ENCODE peak calls at places on chromosome 1, in seven cellular contexts. L is aorta; X is fibroblast of lung; C is CD8-positive, alpha-beta memory T cell; T is body of pancreas; O is right lobe of liver; Y is naive thymus-derived CD4-positive, alpha-beta T cell. P is an unnamed sample.

GRCh38 chr1:17759114-17759513 is 4.0 kb downstream of the ACTL8 start:
- DNase-seq in L (no peak), X (no peak), C (no peak), T (no peak), O (no peak), Y (no peak), P (no peak)

GRCh38 chr1:22216210-22216883 is 73.5 kb upstream of the WNT4 start:
- DNase-seq in L (peak; percentile 68), X (no peak), C (no peak), T (no peak), O (no peak), Y (no peak), P (no peak)

GRCh38 chr1:168360151-168360550 is 79.5 kb downstream of the TBX19 start:
- DNase-seq in L (no peak), X (peak; percentile 47), C (no peak), T (no peak), O (no peak), Y (peak; percentile 51), P (peak; percentile 14)

GRCh38 chr1:9101510-9102146 is 27.3 kb downstream of the GPR157 start:
- DNase-seq in L (no peak), X (peak; percentile 57), C (no peak), T (no peak), O (no peak), Y (no peak), P (no peak)

GRCh38 chr1:165580931-165581871 is 37.4 kb downstream of the LRRC52 start:
- DNase-seq in L (no peak), X (peak; percentile 20), C (no peak), T (no peak), O (no peak), Y (no peak), P (no peak)

GRCh38 chr1:55696181-55696580 is 481.0 kb upstream of the USP24 start:
- DNase-seq in L (no peak), X (peak; percentile 97), C (no peak), T (no peak), O (no peak), Y (no peak), P (no peak)

GRCh38 chr1:25858494-25858893 is 763 bp downstream of the AUNIP start:
- DNase-seq in L (no peak), X (no peak), C (no peak), T (no peak), O (no peak), Y (no peak), P (no peak)

GRCh38 chr1:7046891-7047290 is 261.6 kb downstream of the CAMTA1 start:
- DNase-seq in L (no peak), X (peak; percentile 55), C (no peak), T (no peak), O (no peak), Y (no peak), P (peak; percentile 17)

GRCh38 chr1:166184897-166185296 is 18.1 kb upstream of the FAM78B start:
- DNase-seq in L (no peak), X (peak; percentile 98), C (no peak), T (no peak), O (no peak), Y (no peak), P (no peak)

GRCh38 chr1:78126506-78126905 is 80.7 kb downstream of the GIPC2 start:
- DNase-seq in L (no peak), X (peak; percentile 28), C (no peak), T (no peak), O (no peak), Y (no peak), P (no peak)

GRCh38 chr1:195294911-195295310 is 1313.3 kb downstream of the KCNT2 start:
- DNase-seq in L (no peak), X (no peak), C (no peak), T (no peak), O (no peak), Y (no peak), P (no peak)

GRCh38 chr1:163275222-163275621 is 46.5 kb upstream of the NUF2 start:
- DNase-seq in L (no peak), X (peak; percentile 44), C (no peak), T (no peak), O (no peak), Y (no peak), P (no peak)

GRCh38 chr1:204051718-204052117 is 21.2 kb upstream of the SOX13 start:
- DNase-seq in L (no peak), X (no peak), C (no peak), T (no peak), O (no peak), Y (no peak), P (no peak)

GRCh38 chr1:1236945-1237873 is 5.2 kb downstream of the B3GALT6 start:
- DNase-seq in L (no peak), X (no peak), C (no peak), T (no peak), O (no peak), Y (no peak), P (no peak)

GRCh38 chr1:236997882-236998281 is 6.4 kb downstream of the MT1HL1 start:
- DNase-seq in L (peak; percentile 85), X (no peak), C (no peak), T (no peak), O (no peak), Y (no peak), P (no peak)

GRCh38 chr1:100313382-100313781 is 38.9 kb upstream of the CDC14A start:
- DNase-seq in L (no peak), X (no peak), C (no peak), T (no peak), O (no peak), Y (no peak), P (no peak)

GRCh38 chr1:50421768-50422674 is 1.2 kb downstream of the DMRTA2 start:
- DNase-seq in L (no peak), X (no peak), C (no peak), T (no peak), O (no peak), Y (no peak), P (no peak)

GRCh38 chr1:44047131-44047530 is 15.9 kb upstream of the SLC6A9 start:
- DNase-seq in L (no peak), X (peak; percentile 20), C (no peak), T (no peak), O (no peak), Y (no peak), P (no peak)

GRCh38 chr1:155307247-155307740 is 1.4 kb upstream of the FDPS start:
- DNase-seq in L (no peak), X (peak; percentile 38), C (no peak), T (no peak), O (no peak), Y (no peak), P (no peak)

GRCh38 chr1:42765832-42766722 is 751 bp downstream of the P3H1 start:
- DNase-seq in L (no peak), X (peak; percentile 84), C (peak; percentile 60), T (peak; percentile 48), O (no peak), Y (peak; percentile 71), P (peak; percentile 45)

GRCh38 chr1:47859092-47859743 is 138.0 kb downstream of the TRABD2B start:
- DNase-seq in L (no peak), X (no peak), C (no peak), T (no peak), O (no peak), Y (no peak), P (no peak)

GRCh38 chr1:162725301-162725834 is 65.1 kb upstream of the HSD17B7 start:
- DNase-seq in L (no peak), X (no peak), C (no peak), T (no peak), O (no peak), Y (no peak), P (no peak)

GRCh38 chr1:23923592-23924495 is 10.7 kb upstream of the CNR2 start:
- DNase-seq in L (peak; percentile 80), X (peak; percentile 34), C (no peak), T (peak; percentile 33), O (no peak), Y (no peak), P (no peak)

GRCh38 chr1:233097546-233098254 is 147.3 kb downstream of the NTPCR start:
- DNase-seq in L (no peak), X (peak; percentile 80), C (no peak), T (no peak), O (no peak), Y (no peak), P (no peak)

GRCh38 chr1:230105245-230105753 is 38.3 kb downstream of the GALNT2 start:
- DNase-seq in L (no peak), X (no peak), C (no peak), T (no peak), O (no peak), Y (no peak), P (no peak)
- H3K27ac ChIP-seq in L (peak overlapping the region; percentile 18), X (peak overlapping the region; percentile 87), C (no peak overlapping the region), T (peak overlapping the region; percentile 95), O (peak overlapping the region; percentile 77), Y (no peak overlapping the region), P (no peak overlapping the region)

GRCh38 chr1:109386054-109386717 is 11.5 kb downstream of the SORT1 start:
- DNase-seq in L (no peak), X (no peak), C (no peak), T (no peak), O (no peak), Y (no peak), P (no peak)
- H3K4me1 ChIP-seq in L (peaks cover 15% of the 10 kb centered on the region), X (peaks cover 12% of the 10 kb centered on the region), C (no peaks in the 10 kb centered on the region), T (peaks cover 40% of the 10 kb centered on the region), O (no peaks in the 10 kb centered on the region), Y (no peaks in the 10 kb centered on the region), P (no peaks in the 10 kb centered on the region)

DNA sequence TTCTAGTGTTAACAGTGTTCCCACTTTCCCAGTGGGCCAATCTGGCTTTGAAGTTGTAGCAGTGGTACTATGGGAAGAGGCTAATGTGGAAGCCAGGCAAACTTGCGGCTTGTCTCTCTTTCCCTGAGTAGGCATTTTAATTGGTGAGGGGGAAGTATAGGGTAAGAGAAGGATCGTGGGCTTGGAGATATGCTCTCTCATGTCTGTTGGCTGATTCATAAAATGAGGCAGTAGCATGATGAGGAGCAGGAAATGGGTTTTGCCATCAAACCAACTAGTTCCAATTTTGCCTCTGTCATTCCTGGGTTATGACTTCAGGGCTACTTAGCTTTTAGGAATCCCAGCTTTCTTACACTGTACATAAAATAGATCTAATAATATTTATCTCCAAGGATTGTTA is 12.1 kb downstream of the C8A start:
- DNase-seq in L (no peak), X (peak; percentile 78), C (no peak), T (no peak), O (no peak), Y (no peak), P (no peak)
- H3K27ac ChIP-seq in L (no peak overlapping the region), X (peak overlapping the region; percentile 57), C (no peak overlapping the region), T (no peak overlapping the region), O (no peak overlapping the region), Y (no peak overlapping the region), P (no peak overlapping the region)

DNA sequence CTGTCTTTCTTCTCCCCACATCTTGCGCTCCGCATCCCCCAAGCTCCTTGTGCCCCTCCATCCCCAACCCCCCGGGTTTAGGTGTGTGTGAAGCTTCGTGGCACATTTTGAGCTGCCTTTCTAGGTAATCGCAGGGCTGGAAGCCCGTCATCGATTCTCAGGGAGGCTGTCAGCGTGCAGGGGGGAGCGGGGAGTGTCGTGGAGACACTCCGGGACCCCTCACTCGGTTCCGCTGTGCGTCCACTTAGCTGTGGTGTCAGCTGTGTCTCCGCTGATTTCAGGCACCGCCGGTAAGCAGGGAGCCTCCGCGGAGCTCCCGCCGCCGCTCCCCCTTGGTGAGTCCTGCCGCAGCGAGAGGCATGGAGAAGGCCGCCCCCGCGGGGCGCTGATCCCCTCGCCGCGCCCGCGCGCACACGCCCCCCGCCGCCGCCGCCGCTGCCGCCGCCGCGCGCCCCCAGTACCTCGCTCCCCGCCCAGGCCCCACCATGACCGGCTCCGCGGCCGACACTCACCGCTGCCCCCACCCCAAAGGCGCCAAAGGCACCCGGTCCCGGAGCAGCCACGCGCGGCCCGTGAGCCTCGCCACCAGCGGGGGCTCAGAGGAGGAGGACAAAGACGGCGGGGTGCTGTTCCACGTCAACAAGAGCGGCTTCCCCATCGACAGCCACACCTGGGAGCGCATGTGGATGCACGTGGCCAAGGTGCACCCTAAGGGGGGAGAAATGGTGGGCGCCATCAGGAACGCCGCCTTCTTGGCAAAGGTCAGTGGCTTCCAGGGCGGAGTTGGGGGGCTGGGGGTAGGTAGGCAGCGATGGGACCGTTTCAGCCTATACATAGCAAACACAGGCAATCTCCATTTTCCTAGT is 950 bp downstream of the VASH2 start:
- DNase-seq in L (no peak), X (peak; percentile 13), C (no peak), T (no peak), O (no peak), Y (no peak), P (no peak)
- H3K4me1 ChIP-seq in L (no peaks in the 10 kb centered on the region), X (peaks cover 2% of the 10 kb centered on the region), C (no peaks in the 10 kb centered on the region), T (peaks cover 25% of the 10 kb centered on the region), O (no peaks in the 10 kb centered on the region), Y (no peaks in the 10 kb centered on the region), P (no peaks in the 10 kb centered on the region)

P was measured in CD8-positive, alpha-beta T cell.